ENCODE peak calls at places on chromosomes 12 and 14, in six cellular contexts. One of them, this sample, is unnamed.

GRCh38 chr14:67004521-67004920 is 184.7 kb upstream of the GARIN2 start:
- DNase-seq in IMR-90: no peak
- DNase-seq in H9: no peak
- DNase-seq in H1: no peak
- DNase-seq in mesenchymal stem cell: no peak
- DNase-seq in neuronal stem cell: no peak
- DNase-seq in this sample: no peak

GRCh38 chr14:97415907-97416306 is 618.7 kb downstream of the VRK1 start:
- DNase-seq in IMR-90: no peak
- DNase-seq in H9: no peak
- DNase-seq in H1: no peak
- DNase-seq in mesenchymal stem cell: no peak
- DNase-seq in neuronal stem cell: no peak
- DNase-seq in this sample: no peak

GRCh38 chr14:101181717-101182313 is 278.3 kb upstream of the RTL1 start:
- DNase-seq in IMR-90: no peak
- DNase-seq in H9: no peak
- DNase-seq in H1: no peak
- DNase-seq in mesenchymal stem cell: no peak
- DNase-seq in neuronal stem cell: no peak
- DNase-seq in this sample: no peak

GRCh38 chr14:57244103-57244502 is 24.6 kb downstream of the EXOC5 start:
- DNase-seq in IMR-90: no peak
- DNase-seq in H9: no peak
- DNase-seq in H1: no peak
- DNase-seq in mesenchymal stem cell: peak; percentile 54
- DNase-seq in neuronal stem cell: no peak
- DNase-seq in this sample: peak; percentile 39

GRCh38 chr12:54378791-54379400 is 5.6 kb downstream of the ZNF385A start:
- DNase-seq in IMR-90: no peak
- DNase-seq in H9: peak; percentile 87
- DNase-seq in H1: peak; percentile 89
- DNase-seq in mesenchymal stem cell: peak; percentile 70
- DNase-seq in neuronal stem cell: no peak
- DNase-seq in this sample: no peak

GRCh38 chr12:92503977-92504966 is 198.5 kb upstream of the PLEKHG7 start:
- DNase-seq in IMR-90: no peak
- DNase-seq in H9: no peak
- DNase-seq in H1: no peak
- DNase-seq in mesenchymal stem cell: peak; percentile 5
- DNase-seq in neuronal stem cell: no peak
- DNase-seq in this sample: no peak

GRCh38 chr14:29709490-29709889 is 218.2 kb downstream of the PRKD1 start:
- DNase-seq in IMR-90: peak; percentile 46
- DNase-seq in H9: no peak
- DNase-seq in H1: no peak
- DNase-seq in mesenchymal stem cell: peak; percentile 27
- DNase-seq in neuronal stem cell: no peak
- DNase-seq in this sample: no peak

GRCh38 chr12:107241421-107241820 is 148.1 kb upstream of the CRY1 start:
- DNase-seq in IMR-90: no peak
- DNase-seq in H9: no peak
- DNase-seq in H1: no peak
- DNase-seq in mesenchymal stem cell: no peak
- DNase-seq in neuronal stem cell: no peak
- DNase-seq in this sample: no peak

GRCh38 chr12:4997939-4998338 is 45.7 kb upstream of the KCNA5 start:
- DNase-seq in IMR-90: peak; percentile 83
- DNase-seq in H9: no peak
- DNase-seq in H1: no peak
- DNase-seq in mesenchymal stem cell: peak; percentile 24
- DNase-seq in neuronal stem cell: no peak
- DNase-seq in this sample: no peak

DNA sequence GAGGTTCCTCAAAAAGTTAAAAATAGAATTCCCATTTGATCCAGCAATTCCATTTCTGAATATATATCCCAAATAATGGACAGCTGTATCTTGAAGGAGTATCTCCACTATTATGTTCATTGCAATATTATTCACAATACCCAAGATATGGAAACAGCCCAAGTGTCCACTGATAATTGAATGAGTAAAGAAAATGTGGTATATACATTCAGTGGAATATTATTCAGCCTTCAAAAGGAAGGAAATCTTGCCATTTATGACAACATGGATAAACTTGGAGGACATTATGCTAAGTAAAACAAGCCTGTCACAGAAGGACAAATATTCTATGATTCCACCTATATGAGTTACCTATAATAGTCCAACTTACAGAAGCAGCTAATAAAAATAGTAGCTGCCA is 979.0 kb downstream of the SLC6A15 start:
- DNase-seq in IMR-90: no peak
- DNase-seq in H9: no peak
- DNase-seq in H1: no peak
- DNase-seq in mesenchymal stem cell: no peak
- DNase-seq in neuronal stem cell: no peak
- DNase-seq in this sample: no peak
- H2BK120ac ChIP-seq in IMR-90: no peak overlapping the region
- H2BK120ac ChIP-seq in H9: no peak overlapping the region
- H2BK120ac ChIP-seq in H1: no peak overlapping the region
- H2BK120ac ChIP-seq in mesenchymal stem cell: no peak overlapping the region
- H2BK120ac ChIP-seq in neuronal stem cell: no peak overlapping the region
- H2BK120ac ChIP-seq in this sample: no peak overlapping the region

DNA sequence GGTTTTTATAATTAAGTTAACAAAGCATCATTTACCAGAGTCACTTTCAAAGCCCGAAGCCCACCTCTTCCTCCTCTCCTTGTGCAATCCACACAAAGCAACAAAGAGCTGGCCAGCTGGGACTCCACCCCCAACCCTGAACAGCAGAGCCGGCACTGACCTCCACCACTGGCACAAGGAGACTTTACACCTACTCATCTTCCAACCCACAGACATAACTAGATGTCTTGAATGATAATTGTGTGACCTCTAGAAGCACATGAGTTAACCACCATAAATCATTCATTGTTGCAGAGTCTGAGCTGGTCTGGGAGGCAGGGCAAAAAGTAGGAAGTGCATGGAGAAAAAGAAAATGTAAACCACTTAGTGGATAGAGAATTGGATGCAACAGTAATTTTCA is 72.2 kb downstream of the ST8SIA1 start:
- DNase-seq in IMR-90: no peak
- DNase-seq in H9: peak; percentile 51
- DNase-seq in H1: no peak
- DNase-seq in mesenchymal stem cell: peak; percentile 42
- DNase-seq in neuronal stem cell: no peak
- DNase-seq in this sample: no peak
- H2AFZ ChIP-seq in IMR-90: no peak overlapping the region
- H2AFZ ChIP-seq in H9: peak overlapping the region; percentile 73
- H2AFZ ChIP-seq in H1: no peak overlapping the region
- H2AFZ ChIP-seq in mesenchymal stem cell: no peak overlapping the region
- H2AFZ ChIP-seq in neuronal stem cell: peak overlapping the region; percentile 21
- H2AFZ ChIP-seq in this sample: no peak overlapping the region

DNA sequence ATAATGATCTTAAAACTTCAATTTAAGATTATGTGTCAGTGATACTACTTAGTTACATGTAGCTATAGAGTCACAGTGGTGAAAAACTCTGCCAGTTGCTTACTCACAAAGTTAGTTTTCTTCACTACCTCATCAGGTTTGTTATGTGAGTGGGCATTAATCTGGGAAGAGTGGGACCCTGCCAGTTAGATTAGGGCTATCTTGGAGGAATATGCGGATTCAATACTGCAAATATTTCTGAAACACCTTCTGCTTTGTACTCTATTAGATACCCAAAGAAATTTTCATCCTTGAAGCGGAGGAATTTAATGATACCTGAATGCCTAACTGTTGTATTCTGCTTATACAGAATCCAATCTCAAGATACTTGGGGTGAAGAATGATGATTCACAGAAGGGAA is 25.1 kb downstream of the ZNF268 start:
- DNase-seq in IMR-90: no peak
- DNase-seq in H9: no peak
- DNase-seq in H1: no peak
- DNase-seq in mesenchymal stem cell: no peak
- DNase-seq in neuronal stem cell: no peak
- DNase-seq in this sample: no peak
- H3K9me3 ChIP-seq in IMR-90: peaks cover 75% of the 10 kb centered on the region
- H3K9me3 ChIP-seq in H9: peaks cover 81% of the 10 kb centered on the region
- H3K9me3 ChIP-seq in H1: peaks cover 83% of the 10 kb centered on the region
- H3K9me3 ChIP-seq in mesenchymal stem cell: peaks cover 99% of the 10 kb centered on the region
- H3K9me3 ChIP-seq in neuronal stem cell: peaks cover 51% of the 10 kb centered on the region
- H3K9me3 ChIP-seq in this sample: peaks cover 29% of the 10 kb centered on the region

GRCh38 chr12:118467576-118467975 is 91.2 kb downstream of the SUDS3 start:
- DNase-seq in IMR-90: no peak
- DNase-seq in H9: no peak
- DNase-seq in H1: no peak
- DNase-seq in mesenchymal stem cell: no peak
- DNase-seq in neuronal stem cell: no peak
- DNase-seq in this sample: no peak

GRCh38 chr12:118459110-118459509 is 82.8 kb downstream of the SUDS3 start:
- DNase-seq in IMR-90: no peak
- DNase-seq in H9: no peak
- DNase-seq in H1: no peak
- DNase-seq in mesenchymal stem cell: no peak
- DNase-seq in neuronal stem cell: no peak
- DNase-seq in this sample: no peak

GRCh38 chr12:118463677-118464076 is 87.3 kb downstream of the SUDS3 start:
- DNase-seq in IMR-90: no peak
- DNase-seq in H9: no peak
- DNase-seq in H1: no peak
- DNase-seq in mesenchymal stem cell: no peak
- DNase-seq in neuronal stem cell: no peak
- DNase-seq in this sample: no peak
- H2BK120ac ChIP-seq in IMR-90: no peak overlapping the region
- H2BK120ac ChIP-seq in H9: no peak overlapping the region
- H2BK120ac ChIP-seq in H1: no peak overlapping the region
- H2BK120ac ChIP-seq in mesenchymal stem cell: no peak overlapping the region
- H2BK120ac ChIP-seq in neuronal stem cell: no peak overlapping the region
- H2BK120ac ChIP-seq in this sample: no peak overlapping the region

GRCh38 chr14:68936476-68936875 is 42.6 kb downstream of the ACTN1 start:
- DNase-seq in IMR-90: no peak
- DNase-seq in H9: no peak
- DNase-seq in H1: no peak
- DNase-seq in mesenchymal stem cell: no peak
- DNase-seq in neuronal stem cell: no peak
- DNase-seq in this sample: no peak
- H2AFZ ChIP-seq in IMR-90: no peak overlapping the region
- H2AFZ ChIP-seq in H9: no peak overlapping the region
- H2AFZ ChIP-seq in H1: no peak overlapping the region
- H2AFZ ChIP-seq in mesenchymal stem cell: no peak overlapping the region
- H2AFZ ChIP-seq in neuronal stem cell: no peak overlapping the region
- H2AFZ ChIP-seq in this sample: no peak overlapping the region